ENCODE peak calls at places on chromosomes 11 and 22, in nine cellular contexts. I is astrocyte of the spinal cord, W is lung, B is transverse colon, C is lower leg skin, E is testis, Z is RWPE1, R is K562, V is brain microvascular endothelial cell. D is an unnamed sample.

GRCh38 chr22:21026783-21027692 is 5.3 kb downstream of the SLC7A4 start:
- DNase-seq in I (peak; percentile 59), R (no peak), W (no peak), B (no peak), C (no peak), E (peak; percentile 68), Z (no peak), V (peak; percentile 22), D (no peak)

GRCh38 chr11:123443851-123444623 is 14.0 kb downstream of the GRAMD1B start:
- DNase-seq in B (no peak), I (no peak), W (no peak), C (no peak), E (no peak), R (no peak), Z (no peak), V (no peak), D (no peak)

GRCh38 chr22:29043906-29044575 is 17.6 kb downstream of the C22orf31 start:
- DNase-seq in R (no peak), C (no peak), E (no peak), W (no peak), Z (peak; percentile 5), B (no peak), V (peak; percentile 11), I (peak; percentile 70), D (no peak)

GRCh38 chr11:17513853-17514252 is 30.4 kb downstream of the USH1C start:
- DNase-seq in I (no peak), R (no peak), W (no peak), Z (no peak), V (no peak), B (no peak), C (no peak), E (no peak), D (no peak)

GRCh38 chr22:46113110-46113909 is 37.0 kb upstream of the PPARA start:
- DNase-seq in R (no peak), V (no peak), I (no peak), W (no peak), Z (no peak), C (no peak), B (no peak), E (no peak), D (no peak)

GRCh38 chr22:35892192-35892591 is 136.4 kb downstream of the RBFOX2 start:
- DNase-seq in B (no peak), Z (no peak), V (peak; percentile 65), C (no peak), W (no peak), R (peak; percentile 14), E (no peak), I (peak; percentile 71), D (no peak)

GRCh38 chr11:134780486-134781155 is 368.6 kb upstream of the B3GAT1 start:
- DNase-seq in E (no peak), Z (no peak), B (no peak), R (no peak), I (no peak), C (no peak), W (no peak), V (peak; percentile 62), D (no peak)

GRCh38 chr11:78656327-78656726 is 81.7 kb upstream of the NARS2 start:
- DNase-seq in C (no peak), B (no peak), V (no peak), W (no peak), Z (no peak), I (no peak), R (no peak), E (no peak), D (no peak)

GRCh38 chr11:11519184-11519583 is 102.6 kb downstream of the GALNT18 start:
- DNase-seq in I (no peak), W (no peak), C (no peak), B (no peak), Z (no peak), R (no peak), E (no peak), V (no peak), D (no peak)

GRCh38 chr11:9069861-9070470 is 21.4 kb downstream of the SCUBE2 start:
- DNase-seq in B (no peak), Z (no peak), V (no peak), C (no peak), I (no peak), E (no peak), W (no peak), R (no peak), D (no peak)

GRCh38 chr22:29202231-29203192 is 3.2 kb upstream of the EMID1 start:
- DNase-seq in I (peak; percentile 91), Z (no peak), R (peak; percentile 79), B (peak; percentile 59), E (no peak), C (peak; percentile 40), V (peak; percentile 45), W (peak; percentile 49), D (no peak)

GRCh38 chr11:66840317-66841091 is 2.7 kb upstream of the RCE1 start:
- DNase-seq in Z (no peak), B (no peak), C (no peak), I (no peak), R (peak; percentile 47), W (no peak), E (no peak), V (no peak), D (no peak)

GRCh38 chr22:45317551-45318167 is 7.9 kb downstream of the FAM118A start:
- DNase-seq in I (peak; percentile 61), W (no peak), Z (no peak), R (no peak), V (peak; percentile 32), B (peak; percentile 62), C (peak; percentile 63), E (peak; percentile 51), D (no peak)

GRCh38 chr11:441418-442274 is at the start of gene ANO9:
- DNase-seq in I (no peak), C (no peak), E (no peak), V (no peak), B (peak; percentile 87), Z (peak; percentile 61), R (peak; percentile 73), W (peak; percentile 67), D (peak; percentile 47)

GRCh38 chr11:12539570-12539969 is 134.7 kb upstream of the TEAD1 start:
- DNase-seq in I (peak; percentile 88), Z (peak; percentile 86), E (no peak), C (no peak), V (peak; percentile 88), R (no peak), W (no peak), B (no peak), D (no peak)

GRCh38 chr22:40728731-40729189 is 49.5 kb downstream of the MCHR1 start:
- DNase-seq in E (no peak), W (peak; percentile 58), Z (no peak), I (peak; percentile 15), R (peak; percentile 40), V (no peak), C (peak; percentile 83), B (peak; percentile 54), D (no peak)

GRCh38 chr11:93128574-93128973 is 69.2 kb downstream of the SLC36A4 start:
- DNase-seq in V (no peak), W (no peak), E (no peak), C (no peak), I (no peak), B (no peak), Z (no peak), R (no peak), D (no peak)
- TF ChIP-seq CTCF in V (no peak), W (no peak), E (no peak), C (no peak), I (no peak), B (no peak), Z (no peak), R (no peak), D (no peak)

GRCh38 chr11:64864135-64864472 is 14.3 kb downstream of the EHD1 start:
- DNase-seq in I (no peak), R (no peak), C (no peak), B (no peak), W (no peak), E (no peak), V (no peak), Z (no peak), D (no peak)

GRCh38 chr11:64863381-64864060 is 14.9 kb downstream of the EHD1 start:
- DNase-seq in V (no peak), R (no peak), Z (no peak), W (no peak), C (no peak), I (no peak), E (no peak), B (no peak), D (no peak)

GRCh38 chr11:64866173-64866491 is 12.3 kb downstream of the EHD1 start:
- DNase-seq in W (no peak), C (no peak), V (no peak), I (no peak), B (no peak), R (no peak), E (no peak), Z (no peak), D (no peak)

GRCh38 chr11:64864473-64865285 is 13.7 kb downstream of the EHD1 start:
- DNase-seq in C (peak; percentile 36), R (no peak), V (peak; percentile 72), W (no peak), Z (no peak), B (peak; percentile 66), E (peak; percentile 65), I (peak; percentile 98), D (no peak)

GRCh38 chr11:64865286-64866172 is 12.9 kb downstream of the EHD1 start:
- DNase-seq in V (peak; percentile 80), Z (no peak), I (peak; percentile 88), B (no peak), R (no peak), C (no peak), E (no peak), W (no peak), D (no peak)
- TF ChIP-seq CTCF in V (no peak), Z (no peak), I (no peak), B (no peak), R (no peak), C (no peak), E (no peak), W (no peak), D (no peak)

DNA sequence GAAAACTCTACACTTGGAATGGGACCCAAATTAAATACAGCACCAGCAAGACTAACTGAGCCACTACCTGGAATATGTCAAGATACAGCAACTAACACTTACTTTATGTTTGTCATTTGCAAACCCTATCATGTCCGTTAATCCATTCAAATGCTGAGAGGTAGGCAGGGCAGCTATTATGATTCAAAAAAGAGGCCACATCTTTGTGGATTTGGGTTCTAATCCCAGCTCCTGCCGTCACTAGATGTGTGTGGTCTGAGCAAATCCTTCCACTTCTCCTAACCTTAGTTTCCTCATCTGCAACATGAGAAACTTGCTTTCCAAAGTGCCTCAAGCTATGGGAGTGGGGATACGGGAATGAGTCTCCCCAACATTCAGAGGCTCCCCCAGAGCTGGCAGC is 24.2 kb downstream of the FLI1 start:
- DNase-seq in W (no peak), V (no peak), Z (no peak), R (no peak), C (no peak), B (no peak), E (no peak), I (no peak), D (no peak)
- TF ChIP-seq CTCF in W (no peak), V (no peak), Z (no peak), R (no peak), C (no peak), B (no peak), E (no peak), I (no peak), D (no peak)

DNA sequence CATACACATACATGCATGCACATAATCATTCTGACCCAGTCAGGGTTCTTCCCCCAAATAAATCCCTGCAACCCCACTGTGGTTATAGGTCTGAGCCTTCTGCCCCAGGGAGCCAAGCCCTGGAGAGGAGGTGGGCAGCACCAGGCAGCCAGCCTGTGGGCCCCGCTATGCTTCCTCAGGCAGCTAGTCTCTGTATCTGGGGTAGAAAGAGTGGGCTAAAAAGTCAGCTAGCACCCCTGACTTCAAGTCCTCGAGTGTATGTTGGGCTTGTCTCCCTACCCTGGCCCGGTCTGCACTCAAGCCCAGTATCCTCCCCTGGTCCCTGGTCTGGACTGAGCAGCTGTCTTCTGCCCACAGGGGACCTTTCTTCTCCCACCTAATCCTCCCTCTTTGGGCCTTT is 28.0 kb downstream of the KCNQ1OT1 start:
- DNase-seq in Z (no peak), W (no peak), E (peak; percentile 5), B (no peak), R (no peak), C (no peak), I (no peak), V (no peak), D (peak; percentile 4)
- TF ChIP-seq CTCF in Z (no peak), W (no peak), E (no peak), B (no peak), R (no peak), C (no peak), I (no peak), V (no peak), D (no peak)